ENCODE peak calls at places on chromosomes 5 and 9, in six cellular contexts. One of them, this sample, is unnamed.

GRCh38 chr5:14806452-14806851 is 65.1 kb downstream of the ANKH start:
- DNase-seq in left ventricle myocardium inferior: peak
- DNase-seq in cerebellum: no peak
- DNase-seq in H4: no peak
- DNase-seq in left cardiac atrium: peak
- DNase-seq in hypothalamus: no peak
- DNase-seq in this sample: peak

GRCh38 chr5:33167541-33167940 is 273.2 kb upstream of the TARS1 start:
- DNase-seq in left ventricle myocardium inferior: no peak
- DNase-seq in cerebellum: no peak
- DNase-seq in H4: no peak
- DNase-seq in left cardiac atrium: no peak
- DNase-seq in hypothalamus: no peak
- DNase-seq in this sample: no peak

GRCh38 chr5:419970-420369 is 23.0 kb upstream of the EXOC3 start:
- DNase-seq in left ventricle myocardium inferior: no peak
- DNase-seq in cerebellum: no peak
- DNase-seq in H4: no peak
- DNase-seq in left cardiac atrium: no peak
- DNase-seq in hypothalamus: no peak
- DNase-seq in this sample: no peak

GRCh38 chr5:174581483-174581882 is 142.9 kb upstream of the MSX2 start:
- DNase-seq in left ventricle myocardium inferior: no peak
- DNase-seq in cerebellum: peak
- DNase-seq in H4: peak
- DNase-seq in left cardiac atrium: no peak
- DNase-seq in hypothalamus: no peak
- DNase-seq in this sample: peak

GRCh38 chr9:133135193-133135745 is 14.2 kb upstream of the RALGDS start:
- DNase-seq in left ventricle myocardium inferior: no peak
- DNase-seq in cerebellum: no peak
- DNase-seq in H4: peak
- DNase-seq in left cardiac atrium: peak
- DNase-seq in hypothalamus: no peak
- DNase-seq in this sample: peak

GRCh38 chr5:142280066-142281011 is 44.5 kb downstream of the SPRY4 start:
- DNase-seq in left ventricle myocardium inferior: peak
- DNase-seq in cerebellum: no peak
- DNase-seq in H4: peak
- DNase-seq in left cardiac atrium: peak
- DNase-seq in hypothalamus: no peak
- DNase-seq in this sample: peak

GRCh38 chr9:36632892-36633291 is 60.2 kb downstream of the MELK start:
- DNase-seq in left ventricle myocardium inferior: no peak
- DNase-seq in cerebellum: peak
- DNase-seq in H4: peak
- DNase-seq in left cardiac atrium: no peak
- DNase-seq in hypothalamus: no peak
- DNase-seq in this sample: no peak

GRCh38 chr9:107491081-107492053 is 1.8 kb upstream of the KLF4 start:
- DNase-seq in left ventricle myocardium inferior: peak
- DNase-seq in cerebellum: no peak
- DNase-seq in H4: no peak
- DNase-seq in left cardiac atrium: peak
- DNase-seq in hypothalamus: no peak
- DNase-seq in this sample: peak

GRCh38 chr5:160213537-160213936 is 15.8 kb upstream of the FABP6 start:
- DNase-seq in left ventricle myocardium inferior: no peak
- DNase-seq in cerebellum: no peak
- DNase-seq in H4: no peak
- DNase-seq in left cardiac atrium: no peak
- DNase-seq in hypothalamus: no peak
- DNase-seq in this sample: peak

GRCh38 chr9:15720861-15721260 is 168.0 kb downstream of the CCDC171 start:
- DNase-seq in left ventricle myocardium inferior: no peak
- DNase-seq in cerebellum: no peak
- DNase-seq in H4: no peak
- DNase-seq in left cardiac atrium: no peak
- DNase-seq in hypothalamus: no peak
- DNase-seq in this sample: no peak

GRCh38 chr5:173953528-173954090 is 35.4 kb upstream of the C5orf47 start:
- DNase-seq in left ventricle myocardium inferior: no peak
- DNase-seq in cerebellum: no peak
- DNase-seq in H4: peak
- DNase-seq in left cardiac atrium: no peak
- DNase-seq in hypothalamus: no peak
- DNase-seq in this sample: no peak

This sample was measured in adrenal gland.